ENCODE peak calls at places on chromosomes 12 and 14, in seven cellular contexts. One of them, this sample, is unnamed.

GRCh38 chr12:21526053-21526452 is at the start of gene SPX:
- DNase-seq in IMR-90: peak
- DNase-seq in H9: no peak
- DNase-seq in mesenchymal stem cell: no peak
- DNase-seq in H1: no peak
- DNase-seq in neuronal stem cell: no peak
- DNase-seq in trophoblast cell: no peak
- DNase-seq in this sample: no peak

GRCh38 chr14:104610749-104611310 is 6.3 kb upstream of the TMEM179 start:
- DNase-seq in IMR-90: no peak
- DNase-seq in H9: no peak
- DNase-seq in mesenchymal stem cell: no peak
- DNase-seq in H1: no peak
- DNase-seq in neuronal stem cell: no peak
- DNase-seq in trophoblast cell: no peak
- DNase-seq in this sample: no peak

GRCh38 chr12:113185180-113186032 is at the start of the genes DDX54 and RITA1:
- DNase-seq in IMR-90: peak
- DNase-seq in H9: peak
- DNase-seq in mesenchymal stem cell: peak
- DNase-seq in H1: peak
- DNase-seq in neuronal stem cell: peak
- DNase-seq in trophoblast cell: peak
- DNase-seq in this sample: peak

GRCh38 chr14:99247091-99247729 is 24.8 kb downstream of the BCL11B start:
- DNase-seq in IMR-90: no peak
- DNase-seq in H9: no peak
- DNase-seq in mesenchymal stem cell: no peak
- DNase-seq in H1: no peak
- DNase-seq in neuronal stem cell: no peak
- DNase-seq in trophoblast cell: no peak
- DNase-seq in this sample: no peak

GRCh38 chr14:94971750-94972149 is 185.6 kb downstream of the DICER1 start:
- DNase-seq in IMR-90: no peak
- DNase-seq in H9: no peak
- DNase-seq in mesenchymal stem cell: no peak
- DNase-seq in H1: no peak
- DNase-seq in neuronal stem cell: no peak
- DNase-seq in trophoblast cell: no peak
- DNase-seq in this sample: no peak

GRCh38 chr14:58747181-58747580 is 109.4 kb downstream of the DACT1 start:
- DNase-seq in IMR-90: peak
- DNase-seq in H9: no peak
- DNase-seq in mesenchymal stem cell: peak
- DNase-seq in H1: no peak
- DNase-seq in neuronal stem cell: no peak
- DNase-seq in trophoblast cell: peak
- DNase-seq in this sample: no peak

GRCh38 chr12:59499774-59500173 is 96.1 kb upstream of the SLC16A7 start:
- DNase-seq in IMR-90: no peak
- DNase-seq in H9: no peak
- DNase-seq in mesenchymal stem cell: no peak
- DNase-seq in H1: no peak
- DNase-seq in neuronal stem cell: no peak
- DNase-seq in trophoblast cell: no peak
- DNase-seq in this sample: no peak

GRCh38 chr14:52248057-52248456 is 19.4 kb upstream of the PTGDR start:
- DNase-seq in IMR-90: no peak
- DNase-seq in H9: no peak
- DNase-seq in mesenchymal stem cell: no peak
- DNase-seq in H1: no peak
- DNase-seq in neuronal stem cell: no peak
- DNase-seq in trophoblast cell: no peak
- DNase-seq in this sample: no peak

GRCh38 chr12:120474092-120474960 is 4.8 kb upstream of the SRSF9 start:
- DNase-seq in IMR-90: peak
- DNase-seq in H9: peak
- DNase-seq in mesenchymal stem cell: peak
- DNase-seq in H1: no peak
- DNase-seq in neuronal stem cell: no peak
- DNase-seq in trophoblast cell: peak
- DNase-seq in this sample: peak

GRCh38 chr12:42296503-42297109 is 29.3 kb downstream of the ZCRB1 start:
- DNase-seq in IMR-90: no peak
- DNase-seq in H9: no peak
- DNase-seq in mesenchymal stem cell: peak
- DNase-seq in H1: peak
- DNase-seq in neuronal stem cell: no peak
- DNase-seq in trophoblast cell: no peak
- DNase-seq in this sample: peak

GRCh38 chr12:105538880-105539279 is 208.4 kb downstream of the C12orf75 start:
- DNase-seq in IMR-90: peak
- DNase-seq in H9: no peak
- DNase-seq in mesenchymal stem cell: peak
- DNase-seq in H1: no peak
- DNase-seq in neuronal stem cell: no peak
- DNase-seq in trophoblast cell: no peak
- DNase-seq in this sample: no peak

GRCh38 chr12:50924439-50925341 is 27.7 kb upstream of the HIGD1C start:
- DNase-seq in IMR-90: peak
- DNase-seq in H9: peak
- DNase-seq in mesenchymal stem cell: peak
- DNase-seq in H1: peak
- DNase-seq in neuronal stem cell: no peak
- DNase-seq in trophoblast cell: no peak
- DNase-seq in this sample: peak

GRCh38 chr12:117897379-117898161 is 71.2 kb downstream of the KSR2 start:
- DNase-seq in IMR-90: no peak
- DNase-seq in H9: no peak
- DNase-seq in mesenchymal stem cell: no peak
- DNase-seq in H1: no peak
- DNase-seq in neuronal stem cell: no peak
- DNase-seq in trophoblast cell: no peak
- DNase-seq in this sample: no peak

GRCh38 chr12:123113038-123113437 is 37.9 kb downstream of the PITPNM2 start:
- DNase-seq in IMR-90: no peak
- DNase-seq in H9: no peak
- DNase-seq in mesenchymal stem cell: no peak
- DNase-seq in H1: no peak
- DNase-seq in neuronal stem cell: no peak
- DNase-seq in trophoblast cell: no peak
- DNase-seq in this sample: no peak

GRCh38 chr12:54360717-54361456 is 3.4 kb downstream of the GPR84 start:
- DNase-seq in IMR-90: peak
- DNase-seq in H9: peak
- DNase-seq in mesenchymal stem cell: peak
- DNase-seq in H1: peak
- DNase-seq in neuronal stem cell: peak
- DNase-seq in trophoblast cell: peak
- DNase-seq in this sample: peak

GRCh38 chr14:61889914-61890351 is 127.7 kb downstream of the SNAPC1 start:
- DNase-seq in IMR-90: no peak
- DNase-seq in H9: no peak
- DNase-seq in mesenchymal stem cell: no peak
- DNase-seq in H1: no peak
- DNase-seq in neuronal stem cell: no peak
- DNase-seq in trophoblast cell: no peak
- DNase-seq in this sample: no peak

GRCh38 chr12:129607293-129607692 is 296.5 kb downstream of the TMEM132D start:
- DNase-seq in IMR-90: no peak
- DNase-seq in H9: no peak
- DNase-seq in mesenchymal stem cell: no peak
- DNase-seq in H1: no peak
- DNase-seq in neuronal stem cell: peak
- DNase-seq in trophoblast cell: no peak
- DNase-seq in this sample: peak

GRCh38 chr12:96091833-96092232 is 56.4 kb upstream of the LTA4H start:
- DNase-seq in IMR-90: no peak
- DNase-seq in H9: peak
- DNase-seq in mesenchymal stem cell: no peak
- DNase-seq in H1: no peak
- DNase-seq in neuronal stem cell: no peak
- DNase-seq in trophoblast cell: no peak
- DNase-seq in this sample: peak

GRCh38 chr12:132475304-132476037 is 14.5 kb upstream of the FBRSL1 start:
- DNase-seq in IMR-90: no peak
- DNase-seq in H9: no peak
- DNase-seq in mesenchymal stem cell: no peak
- DNase-seq in H1: no peak
- DNase-seq in neuronal stem cell: no peak
- DNase-seq in trophoblast cell: no peak
- DNase-seq in this sample: no peak

GRCh38 chr12:110846615-110847566 is at the start of gene CCDC63:
- DNase-seq in IMR-90: no peak
- DNase-seq in H9: peak
- DNase-seq in mesenchymal stem cell: peak
- DNase-seq in H1: peak
- DNase-seq in neuronal stem cell: peak
- DNase-seq in trophoblast cell: peak
- DNase-seq in this sample: peak

GRCh38 chr14:103898204-103898603 is 30.1 kb upstream of the TDRD9 start:
- DNase-seq in IMR-90: no peak
- DNase-seq in H9: no peak
- DNase-seq in mesenchymal stem cell: no peak
- DNase-seq in H1: no peak
- DNase-seq in neuronal stem cell: no peak
- DNase-seq in trophoblast cell: no peak
- DNase-seq in this sample: no peak

GRCh38 chr12:102592134-102592533 is 111.8 kb upstream of the IGF1 start:
- DNase-seq in IMR-90: no peak
- DNase-seq in H9: no peak
- DNase-seq in mesenchymal stem cell: no peak
- DNase-seq in H1: no peak
- DNase-seq in neuronal stem cell: no peak
- DNase-seq in trophoblast cell: no peak
- DNase-seq in this sample: no peak

GRCh38 chr14:22472466-22472865 is 116.6 kb downstream of the DAD1 start:
- DNase-seq in IMR-90: no peak
- DNase-seq in H9: no peak
- DNase-seq in mesenchymal stem cell: no peak
- DNase-seq in H1: no peak
- DNase-seq in neuronal stem cell: no peak
- DNase-seq in trophoblast cell: no peak
- DNase-seq in this sample: no peak
- H2BK120ac ChIP-seq in IMR-90: no peak
- H2BK120ac ChIP-seq in H9: no peak
- H2BK120ac ChIP-seq in mesenchymal stem cell: no peak
- H2BK120ac ChIP-seq in H1: no peak
- H2BK120ac ChIP-seq in neuronal stem cell: no peak
- H2BK120ac ChIP-seq in trophoblast cell: no peak
- H2BK120ac ChIP-seq in this sample: no peak

DNA sequence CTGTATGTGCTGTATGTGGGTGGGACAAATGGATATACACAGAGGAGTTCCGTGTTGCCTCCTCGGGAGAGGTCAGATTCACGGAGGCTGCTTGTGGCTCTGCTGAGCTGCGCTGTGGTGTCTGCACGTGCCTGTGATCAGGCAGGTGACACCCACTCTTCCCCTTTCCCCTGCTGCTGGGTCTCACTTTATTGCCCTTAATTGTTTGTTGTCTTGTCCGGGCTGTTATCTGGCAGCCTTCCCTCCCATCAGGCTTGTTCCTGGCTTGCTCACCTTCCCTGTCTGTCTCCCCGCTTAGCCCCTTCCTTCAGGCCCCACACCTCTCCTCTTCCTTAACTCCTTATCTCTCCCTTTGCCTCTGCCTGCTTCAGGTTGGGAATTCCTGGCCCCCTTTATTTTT is 13.5 kb downstream of the WNT5B start:
- DNase-seq in IMR-90: no peak
- DNase-seq in H9: no peak
- DNase-seq in mesenchymal stem cell: no peak
- DNase-seq in H1: no peak
- DNase-seq in neuronal stem cell: no peak
- DNase-seq in trophoblast cell: no peak
- DNase-seq in this sample: peak
- H2BK120ac ChIP-seq in IMR-90: no peak
- H2BK120ac ChIP-seq in H9: no peak
- H2BK120ac ChIP-seq in mesenchymal stem cell: no peak
- H2BK120ac ChIP-seq in H1: no peak
- H2BK120ac ChIP-seq in neuronal stem cell: no peak
- H2BK120ac ChIP-seq in trophoblast cell: no peak
- H2BK120ac ChIP-seq in this sample: no peak

DNA sequence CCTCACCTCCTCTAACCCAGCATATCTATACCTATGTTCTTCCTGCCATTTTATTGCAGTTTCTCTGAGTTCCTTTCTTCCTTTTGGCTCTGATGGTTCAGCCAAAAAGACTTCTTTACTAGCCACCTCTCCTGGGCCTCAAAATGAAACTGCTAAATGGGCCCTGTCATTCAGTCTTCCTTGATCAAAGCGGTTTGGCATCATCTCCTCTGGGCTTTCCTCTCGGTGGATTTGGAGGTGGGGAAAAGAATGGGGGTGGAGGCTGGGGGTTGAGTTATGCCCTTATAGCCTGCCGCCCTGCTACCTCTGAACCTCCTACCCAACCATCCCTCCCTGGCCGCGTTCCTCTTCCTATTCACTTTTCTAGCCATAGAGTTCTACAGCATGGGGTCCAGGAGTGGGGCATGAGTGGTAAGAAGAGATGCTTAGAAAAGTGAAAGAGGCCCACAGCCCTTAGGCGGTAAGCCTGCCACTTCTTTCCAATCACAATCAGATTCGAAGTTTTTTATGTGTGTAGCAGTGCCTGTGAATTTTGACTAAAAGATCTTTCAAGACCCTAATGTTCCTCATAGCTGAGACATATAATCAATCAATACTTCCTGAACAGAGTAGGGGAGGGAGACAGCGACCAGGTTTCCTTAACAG is 2.5 kb downstream of the AJUBA start:
- DNase-seq in IMR-90: no peak
- DNase-seq in H9: no peak
- DNase-seq in mesenchymal stem cell: no peak
- DNase-seq in H1: no peak
- DNase-seq in neuronal stem cell: no peak
- DNase-seq in trophoblast cell: no peak
- DNase-seq in this sample: no peak
- H2BK120ac ChIP-seq in IMR-90: peak
- H2BK120ac ChIP-seq in H9: no peak
- H2BK120ac ChIP-seq in mesenchymal stem cell: peak
- H2BK120ac ChIP-seq in H1: no peak
- H2BK120ac ChIP-seq in neuronal stem cell: no peak
- H2BK120ac ChIP-seq in trophoblast cell: no peak
- H2BK120ac ChIP-seq in this sample: no peak

DNA sequence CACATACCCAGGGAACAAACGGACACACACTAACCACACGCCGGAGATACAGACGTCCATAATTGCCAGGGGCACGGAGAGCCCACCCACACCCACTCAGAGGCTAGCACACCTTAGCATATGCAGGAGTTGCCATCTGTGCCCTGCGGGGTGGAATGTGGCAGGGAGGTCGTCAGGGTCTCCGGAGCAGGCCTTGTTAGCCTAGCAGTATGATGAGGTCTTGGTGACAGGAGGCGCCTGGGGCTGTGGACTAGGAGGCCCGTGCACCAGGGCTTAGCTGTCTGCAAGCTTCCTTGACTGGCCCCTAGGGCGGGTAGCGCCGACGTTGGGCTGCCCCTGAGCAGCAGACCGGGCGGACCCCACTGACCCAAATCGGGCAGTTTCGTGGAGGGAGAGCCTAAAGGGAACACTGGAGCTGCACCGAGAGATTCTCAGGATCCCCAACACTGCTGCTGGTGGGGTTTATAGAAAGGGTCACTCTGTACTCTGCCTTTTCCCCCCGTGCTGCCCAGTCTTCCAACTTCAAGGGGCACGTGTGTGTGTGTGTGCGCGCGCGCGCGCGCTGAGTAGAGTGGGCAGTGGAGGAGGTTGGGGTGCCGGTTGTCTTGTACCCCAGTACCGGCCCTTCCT is 9.9 kb downstream of the STAC3 start:
- DNase-seq in IMR-90: no peak
- DNase-seq in H9: peak
- DNase-seq in mesenchymal stem cell: peak
- DNase-seq in H1: peak
- DNase-seq in neuronal stem cell: no peak
- DNase-seq in trophoblast cell: peak
- DNase-seq in this sample: peak
- H2BK120ac ChIP-seq in IMR-90: no peak
- H2BK120ac ChIP-seq in H9: no peak
- H2BK120ac ChIP-seq in mesenchymal stem cell: no peak
- H2BK120ac ChIP-seq in H1: no peak
- H2BK120ac ChIP-seq in neuronal stem cell: no peak
- H2BK120ac ChIP-seq in trophoblast cell: no peak
- H2BK120ac ChIP-seq in this sample: no peak